ENCODE peak calls at places on chromosomes 13 and 19, in seven cellular contexts. W, P, U, B, N, C and O are unnamed samples.

GRCh38 chr13:47484564-47484963 is 516.5 kb downstream of the SUCLA2 start:
- DNase-seq in W (no peak), P (no peak), U (no peak), B (peak; percentile 5), N (no peak), C (no peak), O (peak; percentile 56)

GRCh38 chr13:62684359-62684758 is 1268.7 kb upstream of the PCDH20 start:
- DNase-seq in W (no peak), P (no peak), U (no peak), B (no peak), N (no peak), C (no peak), O (no peak)

GRCh38 chr13:43316997-43317396 is 293.6 kb downstream of the DNAJC15 start:
- DNase-seq in W (peak; percentile 24), P (no peak), U (peak; percentile 34), B (no peak), N (no peak), C (no peak), O (peak; percentile 72)

GRCh38 chr13:20127563-20128458 is 33.0 kb downstream of the GJA3 start:
- DNase-seq in W (peak; percentile 37), P (peak; percentile 60), U (peak; percentile 84), B (peak; percentile 87), N (no peak), C (peak; percentile 82), O (peak; percentile 56)

GRCh38 chr19:29457413-29457812 is 68.4 kb upstream of the VSTM2B start:
- DNase-seq in W (no peak), P (no peak), U (no peak), B (no peak), N (no peak), C (no peak), O (no peak)

GRCh38 chr19:39140594-39140993 is 15.0 kb downstream of the PAK4 start:
- DNase-seq in W (no peak), P (no peak), U (no peak), B (no peak), N (no peak), C (no peak), O (no peak)

GRCh38 chr13:111270765-111271164 is 49.7 kb upstream of the TEX29 start:
- DNase-seq in W (no peak), P (no peak), U (no peak), B (no peak), N (no peak), C (no peak), O (peak; percentile 69)

GRCh38 chr13:66106246-66106645 is 1123.9 kb downstream of the PCDH9 start:
- DNase-seq in W (no peak), P (no peak), U (no peak), B (no peak), N (no peak), C (no peak), O (no peak)

GRCh38 chr13:89150362-89150761 is 1479.2 kb downstream of the SLITRK5 start:
- DNase-seq in W (no peak), P (peak; percentile 1), U (no peak), B (no peak), N (no peak), C (no peak), O (no peak)

GRCh38 chr13:93045836-93046235 is 180.8 kb upstream of the GPC6 start:
- DNase-seq in W (no peak), P (no peak), U (no peak), B (no peak), N (no peak), C (no peak), O (no peak)

GRCh38 chr19:5693195-5694166 is 3.4 kb downstream of the RPL36 start:
- DNase-seq in W (no peak), P (no peak), U (no peak), B (peak; percentile 25), N (no peak), C (no peak), O (no peak)

GRCh38 chr13:114097893-114098688 is 34.3 kb downstream of the RASA3 start:
- DNase-seq in W (no peak), P (no peak), U (peak; percentile 12), B (no peak), N (no peak), C (peak; percentile 53), O (no peak)

GRCh38 chr13:38670627-38671026 is 16.2 kb upstream of the FREM2 start:
- DNase-seq in W (no peak), P (no peak), U (no peak), B (no peak), N (no peak), C (no peak), O (peak; percentile 36)

GRCh38 chr13:108383676-108384075 is 114.2 kb downstream of the TNFSF13B start:
- DNase-seq in W (no peak), P (no peak), U (no peak), B (no peak), N (no peak), C (no peak), O (no peak)

GRCh38 chr13:67101730-67102467 is 128.2 kb downstream of the PCDH9 start:
- DNase-seq in W (no peak), P (no peak), U (no peak), B (no peak), N (no peak), C (no peak), O (peak; percentile 41)

GRCh38 chr13:30792257-30793000 is 57.1 kb downstream of the ALOX5AP start:
- DNase-seq in W (peak; percentile 82), P (peak; percentile 36), U (peak; percentile 80), B (no peak), N (peak; percentile 75), C (peak; percentile 83), O (peak; percentile 92)
- TF ChIP-seq CTCF in W (peak; percentile 48), P (no peak), U (peak; percentile 16), B (no peak), N (peak; percentile 58), C (peak; percentile 7), O (peak; percentile 76)

GRCh38 chr19:35140207-35140897 is 1.7 kb downstream of the FXYD1 start:
- DNase-seq in W (no peak), P (no peak), U (no peak), B (no peak), N (no peak), C (no peak), O (no peak)

GRCh38 chr19:35142531-35143230 is 374 bp upstream of the FXYD7 start:
- DNase-seq in W (no peak), P (peak; percentile 74), U (peak; percentile 60), B (peak; percentile 48), N (no peak), C (no peak), O (no peak)

GRCh38 chr19:35141627-35142401 is 1.2 kb upstream of the FXYD7 start:
- DNase-seq in W (no peak), P (no peak), U (no peak), B (no peak), N (no peak), C (no peak), O (no peak)

GRCh38 chr19:35139618-35139943 is 957 bp downstream of the FXYD1 start:
- DNase-seq in W (no peak), P (no peak), U (no peak), B (no peak), N (no peak), C (no peak), O (no peak)

DNA sequence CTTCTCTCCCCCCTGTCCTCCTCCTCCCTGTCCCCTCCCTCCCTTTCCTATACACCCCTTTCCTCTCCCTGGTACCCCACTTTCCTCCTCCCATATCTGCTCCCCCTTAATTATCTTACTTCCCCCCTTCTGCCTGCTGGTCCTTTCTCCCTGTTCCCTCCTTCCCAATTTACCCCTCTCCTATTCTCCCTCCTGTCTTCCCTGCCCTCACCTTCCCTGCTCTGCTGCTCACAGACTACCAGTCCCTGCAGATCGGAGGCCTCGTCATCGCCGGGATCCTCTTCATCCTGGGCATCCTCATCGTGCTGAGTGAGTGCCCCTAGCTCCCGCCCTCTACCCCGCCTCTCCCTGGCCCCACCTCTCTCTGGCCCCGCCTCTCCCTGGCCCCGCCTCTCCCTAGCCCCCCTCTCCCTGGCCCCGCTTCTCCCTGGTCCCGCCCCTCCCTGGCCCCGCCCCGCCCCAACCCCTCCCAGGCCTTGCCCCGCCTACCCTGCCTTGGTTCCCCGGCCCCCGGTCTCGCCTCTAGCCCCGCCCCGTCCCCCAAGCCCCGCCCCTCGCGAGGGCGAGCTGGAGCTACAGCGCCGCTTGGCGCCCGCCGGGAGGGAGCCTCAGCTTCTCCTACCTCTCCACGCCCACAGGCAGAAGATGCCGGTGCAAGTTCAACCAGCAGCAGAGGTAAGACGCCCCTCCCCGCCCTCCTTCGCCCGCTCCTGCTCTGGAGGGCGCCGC is 2.0 kb upstream of the FXYD7 start:
- DNase-seq in W (peak; percentile 89), P (peak; percentile 95), U (peak; percentile 92), B (peak; percentile 79), N (no peak), C (peak; percentile 96), O (peak; percentile 88)
- H3K4me3 ChIP-seq in W (no peak overlapping the region), P (peak overlapping the region; percentile 34), U (peak overlapping the region; percentile 44), B (no peak overlapping the region), N (no peak overlapping the region), C (peak overlapping the region; percentile 56), O (no peak overlapping the region)

DNA sequence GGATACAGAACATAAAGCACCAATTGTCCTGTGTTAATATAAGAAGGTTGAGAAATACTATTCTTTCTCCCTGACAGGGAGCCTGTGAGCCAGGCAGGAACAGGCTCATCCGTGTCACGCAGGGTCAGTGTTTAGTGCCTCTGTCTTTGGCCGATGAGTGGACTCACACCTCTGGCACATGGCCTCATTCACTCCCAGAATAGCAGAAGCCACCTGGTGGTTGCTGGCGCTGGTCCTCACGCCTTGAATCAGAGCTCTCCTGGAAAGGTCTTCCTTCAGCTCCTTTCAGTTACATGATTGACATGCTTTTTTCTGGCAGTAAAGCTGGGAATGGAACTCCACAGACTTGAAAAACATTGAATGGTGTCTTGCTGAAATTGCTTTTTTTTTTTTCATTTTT is 28.1 kb upstream of the SIAH3 start:
- DNase-seq in W (no peak), P (peak; percentile 25), U (no peak), B (peak; percentile 10), N (no peak), C (peak; percentile 73), O (peak; percentile 8)
- TF ChIP-seq CTCF in W (peak; percentile 32), P (no peak), U (no peak), B (no peak), N (peak; percentile 79), C (peak; percentile 48), O (peak; percentile 15)

GRCh38 chr19:45090598-45090997 is 2.4 kb upstream of the PPP1R37 start:
- DNase-seq in W (no peak), P (no peak), U (no peak), B (no peak), N (no peak), C (no peak), O (no peak)
- H3K4me3 ChIP-seq in W (peak overlapping the region; percentile 84), P (peak overlapping the region; percentile 39), U (peak overlapping the region; percentile 98), B (no peak overlapping the region), N (peak overlapping the region; percentile 87), C (peak overlapping the region; percentile 99), O (peak overlapping the region; percentile 41)